ENCODE peak calls at places on chromosomes 12 and 14, in six cellular contexts. S is cardiac muscle cell; T is psoas muscle; G is aorta; X is CD8-positive, alpha-beta memory T cell; Q is stomach. R is an unnamed sample. For H3K4me1, the result is how much of the 10 kb centered on the place peaks cover.

GRCh38 chr12:27572486-27573255 is 48.7 kb downstream of the PPFIBP1 start:
- DNase-seq in S (no peak), X (no peak), T (no peak), Q (no peak), G (no peak), R (no peak)

GRCh38 chr12:93886533-93887511 is 209.6 kb downstream of the CRADD start:
- DNase-seq in G (no peak), X (no peak), T (no peak), Q (no peak), S (no peak), R (peak)

GRCh38 chr14:92813201-92813600 is 19.1 kb downstream of the GOLGA5 start:
- DNase-seq in S (no peak), X (no peak), T (no peak), G (no peak), Q (no peak), R (no peak)

GRCh38 chr14:94598816-94599655 is 13.2 kb upstream of the SERPINA3 start:
- DNase-seq in G (peak), X (no peak), T (peak), S (peak), Q (peak), R (peak)

GRCh38 chr12:98174410-98174809 is 341.0 kb upstream of the TMPO start:
- DNase-seq in T (no peak), Q (no peak), X (no peak), S (no peak), G (no peak), R (no peak)

GRCh38 chr14:44404021-44404420 is 103.1 kb downstream of the FSCB start:
- DNase-seq in S (peak), T (no peak), Q (no peak), G (no peak), X (no peak), R (no peak)

GRCh38 chr14:80621701-80622100 is 319.8 kb downstream of the CEP128 start:
- DNase-seq in X (no peak), T (no peak), G (no peak), Q (no peak), S (peak), R (peak)

GRCh38 chr14:89701079-89702043 is 253.2 kb downstream of the EFCAB11 start:
- DNase-seq in T (peak), G (peak), X (peak), Q (peak), S (peak), R (peak)

GRCh38 chr12:30537228-30537627 is 158.4 kb downstream of the IPO8 start:
- DNase-seq in Q (no peak), T (no peak), X (no peak), S (no peak), G (no peak), R (no peak)

GRCh38 chr14:49617846-49618519 is 2.4 kb downstream of the RPL36AL start:
- DNase-seq in T (no peak), X (no peak), S (no peak), G (no peak), Q (no peak), R (no peak)
- H3K4me3 ChIP-seq in T (no peak), X (no peak), S (no peak), G (no peak), Q (no peak), R (no peak)

GRCh38 chr12:100267603-100268281 is 765 bp downstream of the SCYL2 start:
- DNase-seq in S (peak), T (no peak), X (peak), G (no peak), Q (peak), R (no peak)
- H3K4me1 ChIP-seq in S (under half), T (under half), X (under half), G (under half), Q (under half), R (under half)

DNA sequence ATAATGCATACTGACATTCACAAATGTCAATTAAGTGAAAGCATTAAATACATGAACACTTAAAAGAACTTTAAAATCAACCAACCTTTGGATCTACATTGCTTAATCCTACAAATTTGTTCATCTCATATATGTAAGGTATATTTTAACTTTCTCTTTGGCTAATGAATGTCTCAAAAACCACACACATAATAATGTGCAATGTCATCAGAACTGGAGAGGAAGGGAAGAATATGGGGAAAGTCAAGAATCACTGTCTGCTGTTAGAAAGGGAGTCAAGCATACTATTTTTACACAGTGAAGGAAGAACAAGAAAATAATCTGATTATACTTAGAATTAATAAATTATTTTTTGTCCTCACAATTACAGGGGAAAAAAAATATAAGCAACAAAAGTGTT is 4.9 kb downstream of the GMFB start:
- DNase-seq in G (no peak), T (no peak), S (peak), X (no peak), Q (no peak), R (no peak)
- H3K4me3 ChIP-seq in G (no peak), T (no peak), S (no peak), X (no peak), Q (no peak), R (no peak)

GRCh38 chr12:57603323-57603722 is 1.3 kb upstream of the DTX3 start:
- DNase-seq in Q (no peak), T (no peak), S (no peak), G (no peak), X (no peak), R (peak)

GRCh38 chr12:57603758-57604453 is 718 bp upstream of the DTX3 start:
- DNase-seq in X (no peak), Q (no peak), S (peak), G (peak), T (peak), R (peak)

GRCh38 chr12:57606016-57606311 is 1.3 kb downstream of the DTX3 start:
- DNase-seq in T (no peak), X (no peak), S (no peak), G (no peak), Q (no peak), R (peak)

GRCh38 chr12:57605308-57606015 is 838 bp downstream of the DTX3 start:
- DNase-seq in S (no peak), T (no peak), X (no peak), G (no peak), Q (no peak), R (no peak)

GRCh38 chr12:57604454-57605307 is at the start of gene DTX3:
- DNase-seq in S (peak), T (peak), G (peak), Q (no peak), X (peak), R (no peak)
- H3K4me1 ChIP-seq in S (under half), T (under half), G (under half), Q (under half), X (under half), R (under half)

GRCh38 chr14:97796511-97796910 is 999.3 kb downstream of the VRK1 start:
- DNase-seq in Q (no peak), X (no peak), T (no peak), S (no peak), G (no peak), R (no peak)

GRCh38 chr14:97802974-97803373 is 1005.8 kb downstream of the VRK1 start:
- DNase-seq in G (no peak), T (no peak), S (no peak), X (no peak), Q (no peak), R (no peak)

GRCh38 chr14:97802430-97802829 is 1005.2 kb downstream of the VRK1 start:
- DNase-seq in X (no peak), T (no peak), S (no peak), G (no peak), Q (no peak), R (no peak)

GRCh38 chr14:97798204-97798603 is 1001.0 kb downstream of the VRK1 start:
- DNase-seq in T (no peak), G (no peak), Q (no peak), X (no peak), S (no peak), R (no peak)
- H3K4me3 ChIP-seq in T (no peak), G (no peak), Q (no peak), X (no peak), S (no peak), R (no peak)

DNA sequence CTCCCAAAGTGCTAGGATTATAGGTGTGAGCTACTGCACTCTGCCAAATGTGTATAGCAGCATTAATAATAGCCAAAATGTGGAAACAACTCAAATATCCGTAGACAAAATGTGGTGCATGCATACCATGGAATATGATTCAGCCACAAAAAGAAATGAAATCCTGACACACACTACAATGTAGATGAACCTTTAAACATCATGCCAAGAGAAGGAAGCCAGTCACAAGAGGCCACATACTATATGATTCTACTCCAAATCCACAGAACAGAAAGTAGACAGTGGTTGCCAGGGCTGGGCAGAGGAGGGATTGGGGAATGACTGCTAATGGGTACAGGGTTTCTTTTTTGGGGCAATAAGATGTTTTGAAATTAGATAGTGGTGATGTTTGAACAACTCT is 7.7 kb upstream of the TMED2 start:
- DNase-seq in X (no peak), Q (no peak), T (no peak), S (no peak), G (no peak), R (no peak)
- H3K4me1 ChIP-seq in X (under half), Q (under half), T (under half), S (under half), G (under half), R (under half)

DNA sequence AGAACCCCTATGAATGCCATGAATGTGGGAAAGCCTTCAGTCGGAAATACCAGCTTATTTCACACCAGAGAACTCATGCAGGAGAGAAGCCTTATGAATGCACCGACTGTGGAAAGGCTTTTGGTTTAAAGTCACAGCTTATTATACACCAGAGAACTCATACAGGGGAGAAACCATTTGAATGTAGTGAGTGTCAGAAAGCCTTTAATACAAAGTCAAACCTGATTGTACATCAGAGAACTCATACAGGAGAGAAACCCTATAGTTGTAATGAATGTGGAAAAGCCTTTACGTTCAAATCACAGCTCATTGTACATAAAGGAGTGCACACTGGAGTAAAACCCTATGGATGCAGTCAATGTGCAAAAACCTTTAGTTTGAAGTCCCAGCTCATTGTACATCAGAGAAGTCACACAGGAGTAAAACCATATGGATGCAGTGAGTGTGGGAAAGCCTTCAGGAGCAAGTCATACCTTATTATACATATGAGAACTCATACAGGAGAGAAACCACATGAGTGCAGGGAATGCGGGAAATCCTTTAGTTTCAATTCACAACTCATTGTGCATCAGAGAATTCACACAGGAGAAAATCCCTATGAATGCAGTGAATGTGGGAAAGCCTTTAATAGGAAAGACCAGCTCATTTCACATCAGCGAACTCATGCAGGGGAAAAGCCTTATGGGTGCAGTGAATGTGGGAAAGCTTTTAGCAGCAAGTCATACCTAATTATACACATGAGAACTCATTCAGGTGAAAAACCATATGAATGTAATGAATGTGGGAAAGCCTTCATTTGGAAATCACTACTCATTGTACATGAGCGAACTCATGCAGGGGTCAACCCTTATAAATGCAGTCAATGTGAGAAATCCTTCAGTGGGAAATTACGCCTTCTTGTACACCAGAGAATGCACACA is 22.3 kb downstream of the ZNF268 start:
- DNase-seq in T (no peak), G (no peak), X (peak), Q (no peak), S (no peak), R (no peak)
- H3K4me3 ChIP-seq in T (no peak), G (peak), X (peak), Q (no peak), S (no peak), R (no peak)

DNA sequence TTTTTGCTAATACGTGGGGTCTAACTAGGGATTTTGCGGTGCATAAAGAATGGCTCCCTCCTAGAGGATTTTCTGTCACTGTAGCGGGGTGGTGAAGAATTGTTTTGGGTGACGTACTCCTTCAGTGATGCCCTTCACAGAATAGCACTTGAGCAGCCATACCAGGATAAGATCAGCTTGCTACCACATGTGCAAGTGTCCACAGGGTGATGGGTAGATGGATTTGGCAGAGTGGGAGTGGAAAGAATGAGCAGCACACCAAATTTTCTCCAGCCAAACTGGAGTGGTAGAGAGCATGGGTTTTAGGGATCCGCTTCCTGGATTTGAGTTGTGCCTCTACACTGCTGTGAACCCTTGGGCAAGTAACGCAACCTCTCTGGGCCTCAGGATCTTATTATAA is 2.3 kb downstream of the TCP11L2 start:
- DNase-seq in Q (no peak), X (no peak), G (no peak), T (no peak), S (no peak), R (no peak)
- H3K4me1 ChIP-seq in Q (half or more), X (half or more), G (under half), T (half or more), S (under half), R (under half)

R was measured in SJSA1.